ENCODE peak calls at places on chromosome 14, in four cellular contexts. E, X, I and T are unnamed samples.

GRCh38 chr14:75013290-75013689 is 10.6 kb downstream of the EIF2B2 start:
- DNase-seq in E (no peak), X (no peak), I (no peak), T (no peak)

GRCh38 chr14:77148510-77149231 is 7.1 kb upstream of the ZDHHC22 start:
- DNase-seq in E (no peak), X (no peak), I (no peak), T (no peak)

GRCh38 chr14:63362305-63362914 is 43.7 kb upstream of the GPHB5 start:
- DNase-seq in E (no peak), X (no peak), I (no peak), T (no peak)

GRCh38 chr14:77076118-77076631 is 21.9 kb upstream of the CIPC start:
- DNase-seq in E (no peak), X (no peak), I (no peak), T (peak; percentile 60)

GRCh38 chr14:75559451-75560187 is 18.8 kb upstream of the FLVCR2 start:
- DNase-seq in E (no peak), X (peak; percentile 68), I (no peak), T (no peak)

GRCh38 chr14:88614218-88614907 is 51.5 kb downstream of the ZC3H14 start:
- DNase-seq in E (peak; percentile 48), X (peak; percentile 56), I (peak; percentile 12), T (peak; percentile 36)

GRCh38 chr14:101033006-101033405 is 129.5 kb upstream of the RTL1 start:
- DNase-seq in E (no peak), X (no peak), I (no peak), T (no peak)

GRCh38 chr14:28770061-28770460 is 3.5 kb downstream of the FOXG1 start:
- DNase-seq in E (no peak), X (no peak), I (no peak), T (no peak)

GRCh38 chr14:72737560-72737943 is 156.3 kb downstream of the DPF3 start:
- DNase-seq in E (no peak), X (no peak), I (no peak), T (no peak)

GRCh38 chr14:69654109-69654508 is 42.7 kb downstream of the SUSD6 start:
- DNase-seq in E (no peak), X (peak; percentile 81), I (no peak), T (no peak)

GRCh38 chr14:64705406-64706118 is 1.3 kb downstream of the PLEKHG3 start:
- DNase-seq in E (peak; percentile 5), X (peak; percentile 57), I (no peak), T (no peak)

GRCh38 chr14:61704554-61704953 is 9.2 kb downstream of the HIF1A start:
- DNase-seq in E (no peak), X (no peak), I (no peak), T (no peak)

GRCh38 chr14:50714452-50715073 is 46.5 kb upstream of the SAV1 start:
- DNase-seq in E (no peak), X (peak; percentile 59), I (peak; percentile 9), T (no peak)

GRCh38 chr14:72864712-72865365 is 29.1 kb downstream of the DPF3 start:
- DNase-seq in E (no peak), X (no peak), I (no peak), T (no peak)

GRCh38 chr14:20215196-20215595 is 8.3 kb upstream of the OR11H6 start:
- DNase-seq in E (no peak), X (no peak), I (no peak), T (no peak)

GRCh38 chr14:23148596-23149249 is 29.7 kb upstream of the CEBPE start:
- DNase-seq in E (no peak), X (no peak), I (no peak), T (no peak)

GRCh38 chr14:46377305-46377704 is 274.3 kb downstream of the RPL10L start:
- DNase-seq in E (no peak), X (no peak), I (no peak), T (no peak)

GRCh38 chr14:68797180-68797670 is 4.4 kb upstream of the ZFP36L1 start:
- DNase-seq in E (no peak), X (no peak), I (no peak), T (no peak)

GRCh38 chr14:30389134-30389900 is 169.6 kb upstream of the G2E3 start:
- DNase-seq in E (peak; percentile 14), X (peak; percentile 50), I (no peak), T (no peak)

GRCh38 chr14:30389901-30390394 is 169.0 kb upstream of the G2E3 start:
- DNase-seq in E (no peak), X (no peak), I (no peak), T (no peak)

GRCh38 chr14:28756896-28757570 is 9.6 kb upstream of the FOXG1 start:
- DNase-seq in E (peak; percentile 21), X (peak; percentile 32), I (peak; percentile 24), T (no peak)

GRCh38 chr14:90726656-90727055 is 89.6 kb downstream of the TTC7B start:
- DNase-seq in E (no peak), X (peak; percentile 51), I (peak; percentile 41), T (no peak)

GRCh38 chr14:70885343-70886014 is 21.8 kb upstream of the PCNX1 start:
- DNase-seq in E (no peak), X (no peak), I (no peak), T (no peak)

GRCh38 chr14:50551877-50552276 is 8.1 kb upstream of the ATL1 start:
- DNase-seq in E (no peak), X (no peak), I (no peak), T (no peak)

GRCh38 chr14:22112004-22112403 is 438.4 kb upstream of the OR4E1 start:
- DNase-seq in E (peak; percentile 11), X (peak; percentile 27), I (no peak), T (no peak)

GRCh38 chr14:81534510-81535074 is 939 bp upstream of the SEL1L start:
- DNase-seq in E (no peak), X (no peak), I (no peak), T (no peak)

GRCh38 chr14:104514156-104514848 is 65.3 kb upstream of the C14orf180 start:
- DNase-seq in E (no peak), X (no peak), I (no peak), T (no peak)

GRCh38 chr14:90576581-90576980 is 179.8 kb downstream of the CALM1 start:
- DNase-seq in E (no peak), X (no peak), I (no peak), T (no peak)

GRCh38 chr14:58100735-58101368 is 51.2 kb downstream of the ARMH4 start:
- DNase-seq in E (no peak), X (peak; percentile 23), I (no peak), T (peak; percentile 3)

GRCh38 chr14:65360144-65360784 is 52.3 kb upstream of the FUT8 start:
- DNase-seq in E (no peak), X (peak; percentile 12), I (no peak), T (no peak)

GRCh38 chr14:89720741-89721315 is 233.7 kb downstream of the EFCAB11 start:
- DNase-seq in E (no peak), X (no peak), I (no peak), T (no peak)

GRCh38 chr14:36944307-36945010 is 227.9 kb downstream of the SLC25A21 start:
- DNase-seq in E (no peak), X (no peak), I (no peak), T (no peak)

GRCh38 chr14:69325086-69325485 is 65.1 kb downstream of the GALNT16 start:
- DNase-seq in E (no peak), X (no peak), I (no peak), T (no peak)

GRCh38 chr14:21136024-21136423 is 19.8 kb downstream of the OR5AU1 start:
- DNase-seq in E (peak; percentile 33), X (peak; percentile 9), I (no peak), T (no peak)

GRCh38 chr14:101730626-101731186 is 30.8 kb upstream of the PPP2R5C start:
- DNase-seq in E (no peak), X (no peak), I (no peak), T (no peak)

GRCh38 chr14:35340616-35341453 is 48.7 kb downstream of the PSMA6 start:
- DNase-seq in E (no peak), X (no peak), I (no peak), T (no peak)